ENCODE peak calls at places on chromosome 9, in seven cellular contexts. V is MM.1S, X is PC-3, D is HCT116, Y is GM23338, K is GM23248, E is PC-9. Q is an unnamed sample.
A peak's percentile ranks its signal among the peaks of the same experiment; 100 is the strongest.

GRCh38 chr9:76912631-76913275 is 6.8 kb upstream of the PRUNE2 start:
- DNase-seq in V (no peak), X (peak; percentile 61), D (peak; percentile 7), Y (no peak), K (peak; percentile 55), E (no peak), Q (no peak)

GRCh38 chr9:98708103-98708932 is 417 bp downstream of the GABBR2 start:
- DNase-seq in V (no peak), X (no peak), D (no peak), Y (peak; percentile 37), K (peak; percentile 48), E (no peak), Q (no peak)

GRCh38 chr9:88922091-88922490 is 69.2 kb upstream of the S1PR3 start:
- DNase-seq in V (peak; percentile 89), X (no peak), D (no peak), Y (no peak), K (no peak), E (no peak), Q (no peak)

GRCh38 chr9:107983762-107984161 is 494.2 kb upstream of the KLF4 start:
- DNase-seq in V (no peak), X (no peak), D (no peak), Y (no peak), K (peak; percentile 67), E (no peak), Q (no peak)

GRCh38 chr9:135711411-135711810 is 9.4 kb downstream of the KCNT1 start:
- DNase-seq in V (no peak), X (no peak), D (no peak), Y (no peak), K (no peak), E (no peak), Q (no peak)

GRCh38 chr9:77999231-77999631 is 32.4 kb downstream of the GNAQ start:
- DNase-seq in V (no peak), X (no peak), D (no peak), Y (no peak), K (peak; percentile 37), E (no peak), Q (no peak)

GRCh38 chr9:130232899-130233586 is 32.5 kb upstream of the HMCN2 start:
- DNase-seq in V (no peak), X (no peak), D (no peak), Y (peak; percentile 30), K (no peak), E (no peak), Q (no peak)

GRCh38 chr9:124218438-124219289 is 39.1 kb upstream of the NEK6 start:
- DNase-seq in V (peak; percentile 69), X (peak; percentile 74), D (peak; percentile 36), Y (no peak), K (peak; percentile 78), E (peak; percentile 69), Q (peak; percentile 62)

GRCh38 chr9:88578486-88579362 is 43.7 kb downstream of the NXNL2 start:
- DNase-seq in V (peak; percentile 58), X (peak; percentile 81), D (peak; percentile 53), Y (peak; percentile 89), K (peak; percentile 86), E (peak; percentile 87), Q (peak; percentile 90)

GRCh38 chr9:34575775-34576592 is 13.5 kb downstream of the CNTFR start:
- DNase-seq in V (no peak), X (no peak), D (no peak), Y (no peak), K (no peak), E (no peak), Q (no peak)
- TF ChIP-seq EZH2 in V (no peak), X (no peak), D (no peak), Y (no peak), K (no peak), E (no peak), Q (no peak)

GRCh38 chr9:13322828-13323550 is 43.5 kb upstream of the MPDZ start:
- DNase-seq in V (no peak), X (no peak), D (no peak), Y (peak; percentile 8), K (no peak), E (no peak), Q (no peak)
- H3K9me2 ChIP-seq in V (no peaks in the 10 kb centered on the region), X (no peaks in the 10 kb centered on the region), D (no peaks in the 10 kb centered on the region), Y (no peaks in the 10 kb centered on the region), K (no peaks in the 10 kb centered on the region), E (no peaks in the 10 kb centered on the region), Q (no peaks in the 10 kb centered on the region)

GRCh38 chr9:83662933-83663332 is 40.0 kb downstream of the IDNK start:
- DNase-seq in V (no peak), X (no peak), D (no peak), Y (no peak), K (no peak), E (no peak), Q (no peak)

GRCh38 chr9:83655433-83655832 is 32.5 kb downstream of the IDNK start:
- DNase-seq in V (no peak), X (no peak), D (no peak), Y (no peak), K (no peak), E (no peak), Q (no peak)

GRCh38 chr9:83656032-83656680 is 33.2 kb downstream of the IDNK start:
- DNase-seq in V (no peak), X (no peak), D (no peak), Y (no peak), K (no peak), E (no peak), Q (no peak)

GRCh38 chr9:83651558-83651957 is 28.6 kb downstream of the IDNK start:
- DNase-seq in V (no peak), X (no peak), D (no peak), Y (no peak), K (no peak), E (no peak), Q (no peak)

DNA sequence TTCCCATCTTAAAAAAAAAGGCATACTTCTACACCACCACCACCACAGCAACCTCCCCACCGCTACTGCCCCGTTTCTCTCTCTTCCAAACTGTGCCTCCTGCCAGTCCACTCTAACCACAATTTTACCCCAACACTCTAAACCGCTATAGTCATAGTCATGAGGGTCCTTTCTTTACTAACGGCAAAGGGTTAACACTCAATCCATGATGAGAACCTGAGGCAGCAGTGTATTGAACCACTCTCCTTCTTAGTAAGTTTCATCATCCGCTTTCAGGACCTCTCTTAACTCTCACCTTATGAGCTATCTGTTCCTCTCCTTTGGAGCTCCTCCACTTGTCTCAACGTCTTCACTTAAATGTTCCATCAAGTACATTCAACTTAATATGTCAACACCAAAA is 34.0 kb downstream of the IDNK start:
- DNase-seq in V (no peak), X (no peak), D (no peak), Y (no peak), K (no peak), E (no peak), Q (no peak)
- TF ChIP-seq EZH2 in V (no peak), X (no peak), D (no peak), Y (no peak), K (no peak), E (no peak), Q (no peak)

GRCh38 chr9:132514011-132514744 is 68.2 kb upstream of the BARHL1 start:
- DNase-seq in V (no peak), X (no peak), D (no peak), Y (no peak), K (no peak), E (no peak), Q (no peak)
- H3K9me2 ChIP-seq in V (no peaks in the 10 kb centered on the region), X (no peaks in the 10 kb centered on the region), D (no peaks in the 10 kb centered on the region), Y (no peaks in the 10 kb centered on the region), K (no peaks in the 10 kb centered on the region), E (no peaks in the 10 kb centered on the region), Q (no peaks in the 10 kb centered on the region)

DNA sequence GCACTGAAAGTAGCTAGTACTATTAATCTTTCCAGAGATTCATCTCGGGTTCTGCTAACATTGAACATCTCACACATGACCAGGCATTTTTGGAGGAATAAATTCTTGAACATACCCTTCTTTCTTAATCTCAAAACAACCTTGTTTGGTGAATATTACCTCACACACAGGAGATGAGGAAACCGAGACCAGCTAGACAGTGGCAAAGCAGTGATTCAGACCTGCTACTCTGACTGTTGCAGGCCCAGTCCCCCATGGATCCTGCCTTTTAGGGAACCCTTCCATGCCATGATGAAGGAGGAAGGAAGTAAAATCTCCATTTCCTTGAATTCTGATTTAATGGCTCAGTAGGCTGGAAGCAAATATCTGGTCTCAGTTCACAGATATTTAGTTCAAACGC is 2.6 kb downstream of the PCSK5 start:
- DNase-seq in V (no peak), X (no peak), D (no peak), Y (no peak), K (no peak), E (no peak), Q (no peak)
- TF ChIP-seq EZH2 in V (no peak), X (no peak), D (no peak), Y (no peak), K (no peak), E (no peak), Q (no peak)

GRCh38 chr9:132142883-132143282 is 19.0 kb upstream of the NTNG2 start:
- DNase-seq in V (no peak), X (peak; percentile 44), D (no peak), Y (no peak), K (no peak), E (no peak), Q (no peak)
- H3K9me2 ChIP-seq in V (no peaks in the 10 kb centered on the region), X (no peaks in the 10 kb centered on the region), D (no peaks in the 10 kb centered on the region), Y (no peaks in the 10 kb centered on the region), K (no peaks in the 10 kb centered on the region), E (no peaks in the 10 kb centered on the region), Q (no peaks in the 10 kb centered on the region)